ENCODE peak calls at places on chromosomes 11 and 22, in eight cellular contexts. One of them, this sample, is unnamed.

GRCh38 chr11:75815345-75815983 is 454 bp downstream of the UVRAG start:
- DNase-seq in stimulated activated CD4-positive, alpha-beta T cell treated with anti-CD3 and anti-CD28 coated beads, TNF-alpha, amount 100 ng/mL, for 48 hours: peak; percentile 8
- DNase-seq in fibroblast of villous mesenchyme: peak; percentile 47
- DNase-seq in iPS-NIHi11: peak; percentile 70
- DNase-seq in amniotic epithelial cell: peak; percentile 17
- DNase-seq in NB4: peak; percentile 64
- DNase-seq in pons: no peak
- DNase-seq in DMS 273 treated with DMSO at 0.1 percent for 48 hours: no peak
- DNase-seq in this sample: peak; percentile 90

GRCh38 chr22:17910561-17911311 is 113.6 kb downstream of the MICAL3 start:
- DNase-seq in stimulated activated CD4-positive, alpha-beta T cell treated with anti-CD3 and anti-CD28 coated beads, TNF-alpha, amount 100 ng/mL, for 48 hours: no peak
- DNase-seq in fibroblast of villous mesenchyme: peak; percentile 85
- DNase-seq in iPS-NIHi11: peak; percentile 80
- DNase-seq in amniotic epithelial cell: peak; percentile 90
- DNase-seq in NB4: no peak
- DNase-seq in pons: peak; percentile 91
- DNase-seq in DMS 273 treated with DMSO at 0.1 percent for 48 hours: no peak
- DNase-seq in this sample: peak; percentile 92

GRCh38 chr11:27574342-27574741 is 67.8 kb upstream of the LIN7C start:
- DNase-seq in stimulated activated CD4-positive, alpha-beta T cell treated with anti-CD3 and anti-CD28 coated beads, TNF-alpha, amount 100 ng/mL, for 48 hours: no peak
- DNase-seq in fibroblast of villous mesenchyme: no peak
- DNase-seq in iPS-NIHi11: no peak
- DNase-seq in amniotic epithelial cell: no peak
- DNase-seq in NB4: no peak
- DNase-seq in pons: no peak
- DNase-seq in DMS 273 treated with DMSO at 0.1 percent for 48 hours: no peak
- DNase-seq in this sample: no peak

GRCh38 chr11:44840085-44840478 is 110.6 kb downstream of the TP53I11 start:
- DNase-seq in stimulated activated CD4-positive, alpha-beta T cell treated with anti-CD3 and anti-CD28 coated beads, TNF-alpha, amount 100 ng/mL, for 48 hours: no peak
- DNase-seq in fibroblast of villous mesenchyme: no peak
- DNase-seq in iPS-NIHi11: no peak
- DNase-seq in amniotic epithelial cell: no peak
- DNase-seq in NB4: peak; percentile 55
- DNase-seq in pons: no peak
- DNase-seq in DMS 273 treated with DMSO at 0.1 percent for 48 hours: no peak
- DNase-seq in this sample: peak; percentile 35

GRCh38 chr22:19811211-19811621 is 43.5 kb downstream of the GNB1L start:
- DNase-seq in stimulated activated CD4-positive, alpha-beta T cell treated with anti-CD3 and anti-CD28 coated beads, TNF-alpha, amount 100 ng/mL, for 48 hours: no peak
- DNase-seq in fibroblast of villous mesenchyme: no peak
- DNase-seq in iPS-NIHi11: no peak
- DNase-seq in amniotic epithelial cell: no peak
- DNase-seq in NB4: no peak
- DNase-seq in pons: no peak
- DNase-seq in DMS 273 treated with DMSO at 0.1 percent for 48 hours: no peak
- DNase-seq in this sample: peak; percentile 69

GRCh38 chr22:25525376-25525775 is 39.1 kb upstream of the GRK3 start:
- DNase-seq in stimulated activated CD4-positive, alpha-beta T cell treated with anti-CD3 and anti-CD28 coated beads, TNF-alpha, amount 100 ng/mL, for 48 hours: no peak
- DNase-seq in fibroblast of villous mesenchyme: no peak
- DNase-seq in iPS-NIHi11: no peak
- DNase-seq in amniotic epithelial cell: no peak
- DNase-seq in NB4: no peak
- DNase-seq in pons: no peak
- DNase-seq in DMS 273 treated with DMSO at 0.1 percent for 48 hours: no peak
- DNase-seq in this sample: no peak

GRCh38 chr11:12404461-12404860 is 27.1 kb downstream of the PARVA start:
- DNase-seq in stimulated activated CD4-positive, alpha-beta T cell treated with anti-CD3 and anti-CD28 coated beads, TNF-alpha, amount 100 ng/mL, for 48 hours: no peak
- DNase-seq in fibroblast of villous mesenchyme: no peak
- DNase-seq in iPS-NIHi11: no peak
- DNase-seq in amniotic epithelial cell: no peak
- DNase-seq in NB4: no peak
- DNase-seq in pons: no peak
- DNase-seq in DMS 273 treated with DMSO at 0.1 percent for 48 hours: peak; percentile 48
- DNase-seq in this sample: no peak

GRCh38 chr22:17633217-17633997 is 4.9 kb upstream of the ATP6V1E1 start:
- DNase-seq in stimulated activated CD4-positive, alpha-beta T cell treated with anti-CD3 and anti-CD28 coated beads, TNF-alpha, amount 100 ng/mL, for 48 hours: no peak
- DNase-seq in fibroblast of villous mesenchyme: peak; percentile 85
- DNase-seq in iPS-NIHi11: no peak
- DNase-seq in amniotic epithelial cell: peak; percentile 96
- DNase-seq in NB4: no peak
- DNase-seq in pons: no peak
- DNase-seq in DMS 273 treated with DMSO at 0.1 percent for 48 hours: no peak
- DNase-seq in this sample: no peak

GRCh38 chr11:47007579-47007978 is 71.0 kb downstream of the CSTPP1 start:
- DNase-seq in stimulated activated CD4-positive, alpha-beta T cell treated with anti-CD3 and anti-CD28 coated beads, TNF-alpha, amount 100 ng/mL, for 48 hours: no peak
- DNase-seq in fibroblast of villous mesenchyme: peak; percentile 90
- DNase-seq in iPS-NIHi11: no peak
- DNase-seq in amniotic epithelial cell: peak; percentile 92
- DNase-seq in NB4: no peak
- DNase-seq in pons: no peak
- DNase-seq in DMS 273 treated with DMSO at 0.1 percent for 48 hours: no peak
- DNase-seq in this sample: no peak

GRCh38 chr22:21815958-21816357 is 51.5 kb downstream of the MAPK1 start:
- DNase-seq in stimulated activated CD4-positive, alpha-beta T cell treated with anti-CD3 and anti-CD28 coated beads, TNF-alpha, amount 100 ng/mL, for 48 hours: no peak
- DNase-seq in fibroblast of villous mesenchyme: no peak
- DNase-seq in iPS-NIHi11: no peak
- DNase-seq in amniotic epithelial cell: no peak
- DNase-seq in NB4: no peak
- DNase-seq in pons: no peak
- DNase-seq in DMS 273 treated with DMSO at 0.1 percent for 48 hours: no peak
- DNase-seq in this sample: no peak

GRCh38 chr22:46887978-46888377 is 125.5 kb downstream of the TBC1D22A start:
- DNase-seq in stimulated activated CD4-positive, alpha-beta T cell treated with anti-CD3 and anti-CD28 coated beads, TNF-alpha, amount 100 ng/mL, for 48 hours: no peak
- DNase-seq in fibroblast of villous mesenchyme: no peak
- DNase-seq in iPS-NIHi11: no peak
- DNase-seq in amniotic epithelial cell: no peak
- DNase-seq in NB4: no peak
- DNase-seq in pons: no peak
- DNase-seq in DMS 273 treated with DMSO at 0.1 percent for 48 hours: no peak
- DNase-seq in this sample: no peak

GRCh38 chr11:69378303-69379141 is 84.6 kb downstream of the MYEOV start:
- DNase-seq in stimulated activated CD4-positive, alpha-beta T cell treated with anti-CD3 and anti-CD28 coated beads, TNF-alpha, amount 100 ng/mL, for 48 hours: no peak
- DNase-seq in fibroblast of villous mesenchyme: no peak
- DNase-seq in iPS-NIHi11: no peak
- DNase-seq in amniotic epithelial cell: no peak
- DNase-seq in NB4: no peak
- DNase-seq in pons: no peak
- DNase-seq in DMS 273 treated with DMSO at 0.1 percent for 48 hours: no peak
- DNase-seq in this sample: peak; percentile 55

GRCh38 chr11:95512682-95513081 is 276.9 kb downstream of the FAM76B start:
- DNase-seq in stimulated activated CD4-positive, alpha-beta T cell treated with anti-CD3 and anti-CD28 coated beads, TNF-alpha, amount 100 ng/mL, for 48 hours: no peak
- DNase-seq in fibroblast of villous mesenchyme: peak; percentile 96
- DNase-seq in iPS-NIHi11: no peak
- DNase-seq in amniotic epithelial cell: peak; percentile 91
- DNase-seq in NB4: no peak
- DNase-seq in pons: peak; percentile 29
- DNase-seq in DMS 273 treated with DMSO at 0.1 percent for 48 hours: no peak
- DNase-seq in this sample: peak; percentile 73

GRCh38 chr22:24169439-24170058 is 11.7 kb upstream of the SUSD2 start:
- DNase-seq in stimulated activated CD4-positive, alpha-beta T cell treated with anti-CD3 and anti-CD28 coated beads, TNF-alpha, amount 100 ng/mL, for 48 hours: no peak
- DNase-seq in fibroblast of villous mesenchyme: no peak
- DNase-seq in iPS-NIHi11: no peak
- DNase-seq in amniotic epithelial cell: no peak
- DNase-seq in NB4: no peak
- DNase-seq in pons: no peak
- DNase-seq in DMS 273 treated with DMSO at 0.1 percent for 48 hours: no peak
- DNase-seq in this sample: no peak

GRCh38 chr11:125496465-125496817 is 376 bp upstream of the FEZ1 start:
- DNase-seq in stimulated activated CD4-positive, alpha-beta T cell treated with anti-CD3 and anti-CD28 coated beads, TNF-alpha, amount 100 ng/mL, for 48 hours: no peak
- DNase-seq in fibroblast of villous mesenchyme: no peak
- DNase-seq in iPS-NIHi11: no peak
- DNase-seq in amniotic epithelial cell: no peak
- DNase-seq in NB4: no peak
- DNase-seq in pons: no peak
- DNase-seq in DMS 273 treated with DMSO at 0.1 percent for 48 hours: no peak
- DNase-seq in this sample: peak; percentile 64

GRCh38 chr11:27392715-27393114 is 29.7 kb upstream of the CCDC34 start:
- DNase-seq in stimulated activated CD4-positive, alpha-beta T cell treated with anti-CD3 and anti-CD28 coated beads, TNF-alpha, amount 100 ng/mL, for 48 hours: no peak
- DNase-seq in fibroblast of villous mesenchyme: peak; percentile 87
- DNase-seq in iPS-NIHi11: no peak
- DNase-seq in amniotic epithelial cell: peak; percentile 97
- DNase-seq in NB4: no peak
- DNase-seq in pons: no peak
- DNase-seq in DMS 273 treated with DMSO at 0.1 percent for 48 hours: no peak
- DNase-seq in this sample: no peak

GRCh38 chr22:41001722-41002122 is 50.5 kb downstream of the RBX1 start:
- DNase-seq in stimulated activated CD4-positive, alpha-beta T cell treated with anti-CD3 and anti-CD28 coated beads, TNF-alpha, amount 100 ng/mL, for 48 hours: no peak
- DNase-seq in fibroblast of villous mesenchyme: peak; percentile 19
- DNase-seq in iPS-NIHi11: no peak
- DNase-seq in amniotic epithelial cell: peak; percentile 84
- DNase-seq in NB4: no peak
- DNase-seq in pons: no peak
- DNase-seq in DMS 273 treated with DMSO at 0.1 percent for 48 hours: no peak
- DNase-seq in this sample: no peak

GRCh38 chr11:118930152-118930712 is 4.5 kb upstream of the BCL9L start:
- DNase-seq in stimulated activated CD4-positive, alpha-beta T cell treated with anti-CD3 and anti-CD28 coated beads, TNF-alpha, amount 100 ng/mL, for 48 hours: peak; percentile 84
- DNase-seq in fibroblast of villous mesenchyme: peak; percentile 79
- DNase-seq in iPS-NIHi11: peak; percentile 92
- DNase-seq in amniotic epithelial cell: peak; percentile 68
- DNase-seq in NB4: peak; percentile 84
- DNase-seq in pons: peak; percentile 81
- DNase-seq in DMS 273 treated with DMSO at 0.1 percent for 48 hours: no peak
- DNase-seq in this sample: peak; percentile 93

GRCh38 chr22:20663137-20663828 is 110.6 kb upstream of the SERPIND1 start:
- DNase-seq in stimulated activated CD4-positive, alpha-beta T cell treated with anti-CD3 and anti-CD28 coated beads, TNF-alpha, amount 100 ng/mL, for 48 hours: no peak
- DNase-seq in fibroblast of villous mesenchyme: no peak
- DNase-seq in iPS-NIHi11: no peak
- DNase-seq in amniotic epithelial cell: peak; percentile 18
- DNase-seq in NB4: no peak
- DNase-seq in pons: no peak
- DNase-seq in DMS 273 treated with DMSO at 0.1 percent for 48 hours: no peak
- DNase-seq in this sample: no peak

GRCh38 chr11:32109138-32109537 is 18.3 kb downstream of the RCN1 start:
- DNase-seq in stimulated activated CD4-positive, alpha-beta T cell treated with anti-CD3 and anti-CD28 coated beads, TNF-alpha, amount 100 ng/mL, for 48 hours: no peak
- DNase-seq in fibroblast of villous mesenchyme: peak; percentile 50
- DNase-seq in iPS-NIHi11: no peak
- DNase-seq in amniotic epithelial cell: peak; percentile 70
- DNase-seq in NB4: no peak
- DNase-seq in pons: no peak
- DNase-seq in DMS 273 treated with DMSO at 0.1 percent for 48 hours: no peak
- DNase-seq in this sample: no peak

GRCh38 chr11:45332486-45332934 is 46.4 kb upstream of the SYT13 start:
- DNase-seq in stimulated activated CD4-positive, alpha-beta T cell treated with anti-CD3 and anti-CD28 coated beads, TNF-alpha, amount 100 ng/mL, for 48 hours: no peak
- DNase-seq in fibroblast of villous mesenchyme: peak; percentile 12
- DNase-seq in iPS-NIHi11: peak; percentile 85
- DNase-seq in amniotic epithelial cell: peak; percentile 16
- DNase-seq in NB4: peak; percentile 56
- DNase-seq in pons: peak; percentile 29
- DNase-seq in DMS 273 treated with DMSO at 0.1 percent for 48 hours: no peak
- DNase-seq in this sample: no peak

This sample was measured in kidney.